ENCODE peak calls at places on chromosomes 2 and 18, in eight cellular contexts. M is endothelial cell of umbilical vein, U is GM12878, P is upper lobe of left lung, H is transverse colon, R is adrenal gland, A is esophagus squamous epithelium, D is heart left ventricle. F is an unnamed sample. For H3K4me1, the result is how much of the 10 kb centered on the place peaks cover.

GRCh38 chr2:119252186-119253113 is 28.8 kb downstream of the STEAP3 start:
- DNase-seq in M (peak), U (no peak), P (no peak), H (no peak), R (no peak), A (no peak), D (no peak), F (no peak)

GRCh38 chr2:46448111-46448510 is 31.3 kb upstream of the TMEM247 start:
- DNase-seq in M (no peak), U (no peak), P (no peak), H (no peak), R (no peak), A (no peak), D (no peak), F (no peak)

GRCh38 chr2:48312126-48312525 is 217.8 kb upstream of the STON1 start:
- DNase-seq in M (no peak), U (no peak), P (no peak), H (no peak), R (no peak), A (no peak), D (no peak), F (no peak)

GRCh38 chr2:17416891-17417391 is 101.3 kb downstream of the RAD51AP2 start:
- DNase-seq in M (no peak), U (no peak), P (no peak), H (no peak), R (no peak), A (no peak), D (no peak), F (no peak)

GRCh38 chr2:240551288-240551687 is 6.5 kb downstream of the ANKMY1 start:
- DNase-seq in M (no peak), U (no peak), P (no peak), H (no peak), R (no peak), A (no peak), D (no peak), F (no peak)

GRCh38 chr2:223768179-223768578 is 69.2 kb downstream of the AP1S3 start:
- DNase-seq in M (no peak), U (no peak), P (no peak), H (no peak), R (no peak), A (no peak), D (no peak), F (no peak)

GRCh38 chr2:103638978-103639377 is 877.1 kb downstream of the TMEM182 start:
- DNase-seq in M (no peak), U (no peak), P (no peak), H (no peak), R (no peak), A (no peak), D (no peak), F (no peak)

GRCh38 chr2:60216452-60216995 is 336.9 kb downstream of the BCL11A start:
- DNase-seq in M (no peak), U (no peak), P (no peak), H (no peak), R (no peak), A (no peak), D (no peak), F (no peak)

GRCh38 chr2:28721601-28722191 is 29.9 kb upstream of the PPP1CB start:
- DNase-seq in M (no peak), U (no peak), P (no peak), H (no peak), R (no peak), A (no peak), D (no peak), F (no peak)

GRCh38 chr18:9233771-9234440 is 97.3 kb downstream of the ANKRD12 start:
- DNase-seq in M (no peak), U (no peak), P (peak), H (no peak), R (no peak), A (no peak), D (no peak), F (no peak)

GRCh38 chr2:188326669-188327301 is 35.1 kb downstream of the GULP1 start:
- DNase-seq in M (no peak), U (no peak), P (no peak), H (no peak), R (no peak), A (no peak), D (no peak), F (no peak)

GRCh38 chr2:172445851-172446250 is 18.5 kb downstream of the ITGA6 start:
- DNase-seq in M (peak), U (no peak), P (no peak), H (no peak), R (no peak), A (no peak), D (no peak), F (no peak)

GRCh38 chr18:9386872-9387271 is 52.3 kb downstream of the TWSG1 start:
- DNase-seq in M (no peak), U (no peak), P (no peak), H (no peak), R (no peak), A (no peak), D (no peak), F (no peak)

GRCh38 chr18:22399949-22400348 is 17.8 kb downstream of the CTAGE1 start:
- DNase-seq in M (peak), U (no peak), P (no peak), H (no peak), R (peak), A (no peak), D (peak), F (no peak)

GRCh38 chr2:25323612-25324189 is 18.0 kb downstream of the DNMT3A start:
- DNase-seq in M (no peak), U (no peak), P (no peak), H (no peak), R (no peak), A (no peak), D (no peak), F (no peak)

GRCh38 chr2:158745067-158745865 is 49.9 kb upstream of the DAPL1 start:
- DNase-seq in M (peak), U (no peak), P (no peak), H (peak), R (peak), A (no peak), D (peak), F (peak)

GRCh38 chr2:45675130-45675812 is 23.8 kb downstream of the PRKCE start:
- DNase-seq in M (no peak), U (no peak), P (no peak), H (peak), R (peak), A (no peak), D (peak), F (no peak)

GRCh38 chr2:85999131-85999831 is 106.4 kb downstream of the POLR1A start:
- DNase-seq in M (peak), U (peak), P (no peak), H (peak), R (no peak), A (no peak), D (no peak), F (no peak)

GRCh38 chr18:47204908-47205522 is 28.9 kb upstream of the IER3IP1 start:
- DNase-seq in M (peak), U (no peak), P (no peak), H (peak), R (peak), A (no peak), D (no peak), F (peak)

GRCh38 chr18:23964282-23965238 is 50.0 kb upstream of the TTC39C start:
- DNase-seq in M (no peak), U (no peak), P (peak), H (peak), R (no peak), A (no peak), D (no peak), F (no peak)

GRCh38 chr18:36798738-36799473 is 29.9 kb downstream of the TPGS2 start:
- DNase-seq in M (no peak), U (no peak), P (no peak), H (no peak), R (no peak), A (no peak), D (no peak), F (no peak)

GRCh38 chr2:234491897-234492296 is 5.0 kb downstream of the ARL4C start:
- DNase-seq in M (no peak), U (no peak), P (no peak), H (no peak), R (no peak), A (no peak), D (no peak), F (no peak)

GRCh38 chr2:84424152-84424551 is 34.9 kb downstream of the SUCLG1 start:
- DNase-seq in M (peak), U (no peak), P (no peak), H (no peak), R (no peak), A (no peak), D (no peak), F (no peak)

GRCh38 chr2:12821656-12822055 is 104.9 kb downstream of the TRIB2 start:
- DNase-seq in M (no peak), U (no peak), P (no peak), H (no peak), R (no peak), A (no peak), D (no peak), F (no peak)

GRCh38 chr18:28559511-28559910 is 382.6 kb upstream of the CDH2 start:
- DNase-seq in M (peak), U (no peak), P (no peak), H (no peak), R (no peak), A (no peak), D (no peak), F (no peak)

GRCh38 chr2:159227467-159227866 is 59.0 kb downstream of the WDSUB1 start:
- DNase-seq in M (no peak), U (no peak), P (no peak), H (no peak), R (no peak), A (no peak), D (no peak), F (no peak)

GRCh38 chr2:54008439-54008838 is 37.6 kb upstream of the PSME4 start:
- DNase-seq in M (no peak), U (no peak), P (no peak), H (no peak), R (no peak), A (no peak), D (no peak), F (no peak)

GRCh38 chr2:101568969-101569368 is 94.1 kb upstream of the RFX8 start:
- DNase-seq in M (no peak), U (no peak), P (no peak), H (no peak), R (no peak), A (no peak), D (no peak), F (no peak)

GRCh38 chr2:108031471-108031941 is 45.2 kb downstream of the SLC5A7 start:
- DNase-seq in M (no peak), U (no peak), P (peak), H (no peak), R (no peak), A (no peak), D (no peak), F (no peak)

GRCh38 chr2:127064642-127065250 is 42.2 kb downstream of the BIN1 start:
- DNase-seq in M (peak), U (no peak), P (peak), H (peak), R (peak), A (peak), D (peak), F (peak)

GRCh38 chr18:59279722-59280121 is 6.5 kb upstream of the RAX start:
- DNase-seq in M (no peak), U (no peak), P (no peak), H (no peak), R (no peak), A (no peak), D (no peak), F (no peak)

GRCh38 chr2:47904903-47905453 is 1.3 kb downstream of the FBXO11 start:
- DNase-seq in M (peak), U (no peak), P (no peak), H (peak), R (peak), A (no peak), D (peak), F (peak)

GRCh38 chr2:232076736-232077135 is 115.2 kb downstream of the DIS3L2 start:
- DNase-seq in M (no peak), U (no peak), P (no peak), H (no peak), R (no peak), A (no peak), D (no peak), F (no peak)

GRCh38 chr2:46117379-46117778 is 179.8 kb upstream of the EPAS1 start:
- DNase-seq in M (peak), U (no peak), P (no peak), H (no peak), R (no peak), A (no peak), D (no peak), F (no peak)

DNA sequence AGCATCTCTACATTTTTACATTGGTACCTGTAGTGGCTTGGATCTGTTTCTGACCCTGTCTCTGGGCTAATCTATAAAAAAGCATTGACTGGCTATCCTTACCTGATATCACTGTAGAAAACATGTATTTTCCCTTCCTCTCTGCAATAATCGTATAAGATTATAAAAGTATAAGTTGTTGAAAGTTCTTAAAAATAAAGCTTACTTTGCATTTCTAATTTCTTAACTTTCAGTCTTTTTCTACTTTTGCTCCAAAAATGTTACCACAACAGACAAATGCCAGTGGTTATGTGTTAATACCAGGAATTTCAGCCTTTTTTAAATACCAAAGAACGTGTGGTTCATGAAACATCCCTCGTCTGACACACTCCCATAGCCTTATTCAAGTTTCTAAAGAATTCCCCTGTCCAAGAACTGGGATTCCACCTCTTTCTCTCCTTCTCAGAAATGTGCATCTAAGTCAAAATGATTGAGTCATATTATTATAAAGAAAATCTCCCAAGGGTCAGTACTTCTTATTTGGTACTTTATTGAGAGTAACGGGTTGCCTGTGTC is 28.5 kb upstream of the ACKR3 start:
- DNase-seq in M (no peak), U (no peak), P (no peak), H (no peak), R (no peak), A (no peak), D (no peak), F (no peak)
- H3K4me1 ChIP-seq in M (under half), U (under half), P (under half), H (under half), R (under half), A (under half), D (under half), F (under half)

GRCh38 chr2:63841254-63842022 is at the start of gene UGP2:
- DNase-seq in M (peak), U (peak), P (peak), H (peak), R (peak), A (peak), D (peak), F (peak)
- TF ChIP-seq POLR2A in M (peak), U (peak), P (peak), H (peak), R (peak), A (peak), D (no peak), F (peak)

DNA sequence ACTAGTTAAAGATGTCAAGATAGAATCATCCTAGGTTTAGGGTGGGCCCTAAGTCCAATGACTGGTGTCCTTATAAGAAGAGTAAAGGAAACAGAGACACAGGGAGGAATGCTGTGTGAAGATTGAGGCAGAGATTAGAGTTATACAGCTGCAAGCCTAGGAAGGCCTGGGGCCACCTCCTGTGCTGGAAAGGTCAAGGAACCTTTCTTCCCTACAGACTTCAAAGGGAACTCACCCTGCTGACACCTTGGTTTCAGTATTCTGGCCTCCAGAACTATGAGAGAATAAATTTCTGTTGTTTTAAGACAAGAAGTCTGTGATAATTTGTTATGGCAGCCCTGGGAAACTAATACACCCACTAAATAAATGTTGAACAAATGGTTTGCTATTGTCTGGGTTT is 102.3 kb upstream of the NEUROD1 start:
- DNase-seq in M (no peak), U (no peak), P (no peak), H (no peak), R (no peak), A (no peak), D (no peak), F (no peak)
- H3K4me1 ChIP-seq in M (under half), U (under half), P (under half), H (under half), R (under half), A (under half), D (under half), F (under half)

GRCh38 chr2:210476194-210477128 is at the start of gene LANCL1:
- DNase-seq in M (peak), U (peak), P (peak), H (peak), R (peak), A (peak), D (peak), F (peak)
- TF ChIP-seq POLR2A in M (peak), U (peak), P (peak), H (peak), R (peak), A (peak), D (no peak), F (peak)

GRCh38 chr18:77065221-77065981 is 67.2 kb downstream of the MBP start:
- DNase-seq in M (peak), U (peak), P (no peak), H (no peak), R (peak), A (no peak), D (peak), F (no peak)
- H3K4me1 ChIP-seq in M (half or more), U (half or more), P (half or more), H (under half), R (under half), A (under half), D (under half), F (under half)

GRCh38 chr18:12947355-12948054 is at the start of gene SEH1L:
- DNase-seq in M (peak), U (peak), P (peak), H (peak), R (peak), A (peak), D (peak), F (peak)
- TF ChIP-seq POLR2A in M (no peak), U (peak), P (no peak), H (peak), R (peak), A (peak), D (no peak), F (peak)

GRCh38 chr2:166234112-166234846 is 106.5 kb upstream of the SCN1A start:
- DNase-seq in M (peak), U (no peak), P (no peak), H (no peak), R (no peak), A (no peak), D (no peak), F (no peak)

GRCh38 chr2:166229678-166230023 is 101.8 kb upstream of the SCN1A start:
- DNase-seq in M (no peak), U (no peak), P (no peak), H (no peak), R (no peak), A (no peak), D (no peak), F (no peak)

GRCh38 chr2:166230024-166230723 is 102.4 kb upstream of the SCN1A start:
- DNase-seq in M (peak), U (no peak), P (no peak), H (no peak), R (no peak), A (no peak), D (no peak), F (no peak)

GRCh38 chr2:166230724-166231070 is 102.9 kb upstream of the SCN1A start:
- DNase-seq in M (no peak), U (no peak), P (no peak), H (no peak), R (no peak), A (no peak), D (no peak), F (no peak)

DNA sequence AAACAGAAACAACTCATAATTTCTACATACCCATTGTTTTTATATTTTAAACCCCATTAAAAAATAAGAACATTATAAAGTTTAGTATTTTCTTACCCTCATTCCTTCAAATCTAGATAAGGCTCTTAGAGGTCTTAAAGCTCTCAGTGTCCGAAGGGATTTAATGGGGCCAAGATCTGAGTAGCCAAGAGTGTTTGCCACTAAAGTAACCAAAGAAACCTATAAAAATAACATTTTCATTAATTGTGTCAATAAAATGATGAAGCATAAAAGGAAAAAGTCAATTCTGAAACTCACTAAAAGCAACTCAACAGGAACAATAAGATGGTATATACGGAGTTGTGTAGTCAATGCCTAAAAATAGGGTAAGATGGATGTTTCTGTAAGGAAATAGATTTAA is 105.4 kb upstream of the SCN1A start:
- DNase-seq in M (no peak), U (no peak), P (no peak), H (no peak), R (no peak), A (no peak), D (no peak), F (no peak)
- H3K4me1 ChIP-seq in M (under half), U (under half), P (under half), H (under half), R (under half), A (under half), D (under half), F (under half)

F was measured in ovary.